ENCODE peak calls at places on chromosomes 5 and 9, in six cellular contexts. I, M, D, Y, K and Z are unnamed samples.

GRCh38 chr5:154565123-154565522 is 87.1 kb upstream of the HAND1 start:
- DNase-seq in I (no peak), M (no peak), D (no peak), Y (no peak), K (no peak), Z (no peak)

GRCh38 chr5:68505917-68506860 is 290.6 kb downstream of the PIK3R1 start:
- DNase-seq in I (peak), M (peak), D (peak), Y (no peak), K (no peak), Z (peak)

GRCh38 chr9:124532897-124533296 is 25.7 kb upstream of the NR5A1 start:
- DNase-seq in I (no peak), M (no peak), D (no peak), Y (no peak), K (no peak), Z (no peak)

GRCh38 chr9:136087741-136088480 is 7.2 kb downstream of the NACC2 start:
- DNase-seq in I (no peak), M (no peak), D (no peak), Y (peak), K (no peak), Z (no peak)

GRCh38 chr5:109885205-109885604 is 195.5 kb downstream of the MAN2A1 start:
- DNase-seq in I (no peak), M (no peak), D (no peak), Y (no peak), K (no peak), Z (no peak)

GRCh38 chr9:16442622-16443021 is 427.8 kb downstream of the BNC2 start:
- DNase-seq in I (peak), M (peak), D (peak), Y (no peak), K (no peak), Z (peak)

GRCh38 chr5:72210913-72211670 is 103.8 kb downstream of the MAP1B start:
- DNase-seq in I (peak), M (peak), D (peak), Y (no peak), K (no peak), Z (peak)

GRCh38 chr5:80206282-80206681 is 49.6 kb downstream of the SERINC5 start:
- DNase-seq in I (no peak), M (no peak), D (no peak), Y (no peak), K (no peak), Z (no peak)

GRCh38 chr9:129275626-129276247 is 97.7 kb upstream of the IER5L start:
- DNase-seq in I (no peak), M (no peak), D (no peak), Y (no peak), K (no peak), Z (no peak)

GRCh38 chr9:126417684-126418083 is 91.1 kb downstream of the MVB12B start:
- DNase-seq in I (no peak), M (no peak), D (no peak), Y (no peak), K (no peak), Z (no peak)

GRCh38 chr5:132260714-132261615 is 3.5 kb downstream of the PDLIM4 start:
- DNase-seq in I (peak), M (peak), D (peak), Y (no peak), K (no peak), Z (peak)

GRCh38 chr9:137606005-137606601 is 617 bp downstream of the ARRDC1 start:
- DNase-seq in I (no peak), M (peak), D (no peak), Y (no peak), K (peak), Z (no peak)

GRCh38 chr9:108040783-108041182 is 551.2 kb upstream of the KLF4 start:
- DNase-seq in I (peak), M (peak), D (peak), Y (no peak), K (no peak), Z (peak)

GRCh38 chr5:54186912-54187445 is 123.4 kb downstream of the ARL15 start:
- DNase-seq in I (no peak), M (no peak), D (no peak), Y (no peak), K (no peak), Z (no peak)

GRCh38 chr9:127065592-127065991 is 56.8 kb downstream of the ANGPTL2 start:
- DNase-seq in I (peak), M (peak), D (peak), Y (no peak), K (no peak), Z (peak)

GRCh38 chr5:178227929-178228328 is 4.7 kb downstream of the PHYKPL start:
- DNase-seq in I (no peak), M (no peak), D (no peak), Y (no peak), K (no peak), Z (no peak)

GRCh38 chr5:163917741-163918140 is 412.3 kb downstream of the MAT2B start:
- DNase-seq in I (peak), M (no peak), D (no peak), Y (no peak), K (no peak), Z (no peak)

GRCh38 chr9:36187414-36187813 is 3.3 kb upstream of the CLTA start:
- DNase-seq in I (peak), M (peak), D (peak), Y (no peak), K (no peak), Z (peak)

GRCh38 chr5:88676637-88677481 is 206.1 kb downstream of the MEF2C start:
- DNase-seq in I (no peak), M (no peak), D (peak), Y (no peak), K (no peak), Z (no peak)

GRCh38 chr5:1489754-1490153 is 34.0 kb downstream of the LPCAT1 start:
- DNase-seq in I (no peak), M (no peak), D (no peak), Y (no peak), K (no peak), Z (no peak)

GRCh38 chr9:126062158-126062929 is 264.3 kb upstream of the MVB12B start:
- DNase-seq in I (no peak), M (no peak), D (no peak), Y (no peak), K (no peak), Z (no peak)

GRCh38 chr9:4324513-4324912 is 24.6 kb upstream of the GLIS3 start:
- DNase-seq in I (peak), M (peak), D (peak), Y (no peak), K (no peak), Z (peak)

GRCh38 chr9:118991366-118992285 is 377.6 kb downstream of the BRINP1 start:
- DNase-seq in I (no peak), M (peak), D (no peak), Y (no peak), K (no peak), Z (peak)

GRCh38 chr5:168132186-168132585 is 159.3 kb upstream of the WWC1 start:
- DNase-seq in I (no peak), M (no peak), D (peak), Y (no peak), K (no peak), Z (no peak)

GRCh38 chr5:168390491-168390890 is 95.8 kb upstream of the RARS1 start:
- DNase-seq in I (no peak), M (peak), D (no peak), Y (no peak), K (no peak), Z (no peak)

GRCh38 chr9:130036099-130036498 is 6.9 kb downstream of the FNBP1 start:
- DNase-seq in I (peak), M (peak), D (peak), Y (no peak), K (no peak), Z (peak)

GRCh38 chr5:9421823-9422354 is 124.0 kb downstream of the SEMA5A start:
- DNase-seq in I (no peak), M (peak), D (peak), Y (no peak), K (no peak), Z (peak)

GRCh38 chr9:5453673-5454072 is 3.3 kb downstream of the CD274 start:
- DNase-seq in I (no peak), M (no peak), D (no peak), Y (no peak), K (no peak), Z (no peak)

GRCh38 chr5:120454094-120454798 is 9.9 kb upstream of the PRR16 start:
- DNase-seq in I (peak), M (peak), D (peak), Y (no peak), K (no peak), Z (peak)

GRCh38 chr5:108727154-108727638 is 20.5 kb upstream of the FER start:
- DNase-seq in I (peak), M (peak), D (no peak), Y (no peak), K (no peak), Z (peak)

GRCh38 chr5:118592234-118592633 is 396.1 kb downstream of the DTWD2 start:
- DNase-seq in I (no peak), M (no peak), D (no peak), Y (no peak), K (no peak), Z (no peak)

GRCh38 chr5:172194985-172195774 is 1.2 kb downstream of the EFCAB9 start:
- DNase-seq in I (no peak), M (no peak), D (no peak), Y (no peak), K (no peak), Z (no peak)

GRCh38 chr9:684950-685340 is 156.6 kb upstream of the DMRT1 start:
- DNase-seq in I (peak), M (peak), D (peak), Y (no peak), K (no peak), Z (no peak)